ENCODE peak calls at places on chromosomes 2 and 18, in five cellular contexts. D is upper lobe of left lung; P is CD8-positive, alpha-beta T cell; X is heart right ventricle; I is astrocyte. V is an unnamed sample. For H3K9me3, the result is how much of the 10 kb centered on the place peaks cover.

GRCh38 chr2:98088261-98088660 is 1.3 kb downstream of the VWA3B start:
- DNase-seq in D (no peak), P (no peak), X (no peak), I (no peak), V (no peak)

GRCh38 chr2:216741223-216741593 is 45.9 kb upstream of the IGFBP5 start:
- DNase-seq in D (no peak), P (no peak), X (no peak), I (no peak), V (no peak)

GRCh38 chr2:7094113-7094760 is 177.0 kb downstream of the RNF144A start:
- DNase-seq in D (no peak), P (no peak), X (no peak), I (peak), V (no peak)

GRCh38 chr2:75808039-75808438 is 97.3 kb upstream of the GCFC2 start:
- DNase-seq in D (no peak), P (no peak), X (no peak), I (no peak), V (no peak)

GRCh38 chr2:233459426-233459825 is 105.1 kb downstream of the DGKD start:
- DNase-seq in D (peak), P (no peak), X (no peak), I (no peak), V (no peak)

GRCh38 chr2:84703831-84704230 is 177.1 kb downstream of the TRABD2A start:
- DNase-seq in D (no peak), P (no peak), X (no peak), I (no peak), V (no peak)

GRCh38 chr2:62643100-62643471 is 62.4 kb upstream of the EHBP1 start:
- DNase-seq in D (no peak), P (no peak), X (no peak), I (no peak), V (no peak)

GRCh38 chr2:134273240-134273983 is 19.5 kb downstream of the MGAT5 start:
- DNase-seq in D (no peak), P (no peak), X (no peak), I (no peak), V (no peak)

GRCh38 chr18:37253424-37254255 is 312.0 kb downstream of the CELF4 start:
- DNase-seq in D (peak), P (no peak), X (peak), I (no peak), V (peak)

GRCh38 chr2:11676640-11677039 is 6.6 kb upstream of the NTSR2 start:
- DNase-seq in D (peak), P (no peak), X (no peak), I (no peak), V (peak)

GRCh38 chr2:96962567-96963203 is 23.7 kb downstream of the FAM178B start:
- DNase-seq in D (no peak), P (peak), X (no peak), I (no peak), V (peak)

GRCh38 chr2:59882822-59883221 is 670.6 kb downstream of the BCL11A start:
- DNase-seq in D (no peak), P (no peak), X (no peak), I (no peak), V (no peak)

GRCh38 chr2:212208467-212208866 is 330.1 kb downstream of the ERBB4 start:
- DNase-seq in D (no peak), P (no peak), X (no peak), I (no peak), V (no peak)

GRCh38 chr2:42568431-42569115 is at the start of gene MTA3:
- DNase-seq in D (peak), P (peak), X (peak), I (no peak), V (peak)

GRCh38 chr2:212777020-212777491 is 238.5 kb upstream of the ERBB4 start:
- DNase-seq in D (no peak), P (no peak), X (no peak), I (peak), V (no peak)

GRCh38 chr2:228938629-228939028 is 332.5 kb downstream of the PID1 start:
- DNase-seq in D (no peak), P (no peak), X (no peak), I (peak), V (no peak)

GRCh38 chr2:128422571-128422970 is 103.9 kb upstream of the HS6ST1 start:
- DNase-seq in D (no peak), P (no peak), X (no peak), I (peak), V (peak)

GRCh38 chr2:64945973-64946736 is 43.0 kb upstream of the SLC1A4 start:
- DNase-seq in D (peak), P (peak), X (peak), I (no peak), V (peak)

GRCh38 chr2:48768669-48769068 is 13.1 kb upstream of the LHCGR start:
- DNase-seq in D (no peak), P (no peak), X (no peak), I (no peak), V (no peak)

GRCh38 chr2:69253893-69254292 is 133.1 kb downstream of the GFPT1 start:
- DNase-seq in D (no peak), P (no peak), X (no peak), I (peak), V (no peak)

GRCh38 chr2:219810895-219811294 is 183.5 kb downstream of the SLC4A3 start:
- DNase-seq in D (no peak), P (no peak), X (no peak), I (no peak), V (no peak)

GRCh38 chr2:239200646-239201530 is 199.9 kb downstream of the HDAC4 start:
- DNase-seq in D (peak), P (no peak), X (no peak), I (no peak), V (peak)

GRCh38 chr2:239202343-239202742 is 198.5 kb downstream of the HDAC4 start:
- DNase-seq in D (peak), P (no peak), X (no peak), I (no peak), V (no peak)

GRCh38 chr2:239201884-239202283 is 198.9 kb downstream of the HDAC4 start:
- DNase-seq in D (no peak), P (no peak), X (no peak), I (no peak), V (no peak)

GRCh38 chr2:239202836-239203235 is 198.0 kb downstream of the HDAC4 start:
- DNase-seq in D (peak), P (no peak), X (no peak), I (no peak), V (no peak)

GRCh38 chr2:239201531-239201876 is 199.3 kb downstream of the HDAC4 start:
- DNase-seq in D (no peak), P (no peak), X (no peak), I (no peak), V (no peak)
- H3K4me3 ChIP-seq in D (no peak), P (no peak), X (no peak), I (no peak), V (no peak)

DNA sequence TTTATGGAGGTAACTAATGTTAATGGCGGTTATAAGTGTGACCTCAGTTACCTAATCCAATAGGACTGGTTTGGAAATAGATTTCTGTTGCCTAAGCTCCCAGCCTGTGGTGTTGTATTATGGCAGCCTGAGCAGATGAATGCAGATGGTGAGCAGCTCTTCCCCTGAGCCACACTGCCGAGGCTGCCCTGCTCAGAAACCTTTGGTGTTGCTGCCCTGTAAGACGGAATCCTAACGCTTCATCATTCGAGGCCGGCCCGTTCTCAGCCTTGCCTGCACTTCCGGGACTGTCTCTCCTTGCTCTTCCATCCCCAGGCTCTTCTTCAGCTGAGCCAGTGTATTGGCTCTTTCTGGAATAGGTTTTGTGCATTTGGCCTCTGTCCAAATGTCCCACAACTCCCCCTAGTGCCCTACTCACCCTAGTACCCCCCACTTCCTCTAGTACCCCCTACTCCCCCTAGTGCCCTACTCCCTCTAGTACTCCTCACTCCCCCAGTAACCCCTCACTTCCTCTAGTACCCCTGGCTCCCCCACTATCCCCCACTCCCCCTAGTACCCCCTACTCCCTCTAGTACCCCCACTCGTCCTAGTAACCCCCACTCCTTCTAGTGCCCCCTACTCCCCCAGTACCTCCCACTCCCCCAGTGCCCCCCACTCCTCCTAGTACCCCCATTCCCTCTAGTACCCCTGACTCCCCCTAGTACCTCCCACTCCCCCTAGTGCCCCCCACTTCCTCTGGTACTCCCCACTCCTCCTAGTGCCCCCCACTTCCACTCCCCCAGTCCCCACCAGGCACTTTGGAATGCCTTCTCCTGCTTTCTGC is 106.0 kb upstream of the TAF1B start:
- DNase-seq in D (no peak), P (no peak), X (no peak), I (no peak), V (no peak)
- TF ChIP-seq CTCF in D (no peak), P (no peak), X (no peak), I (no peak), V (no peak)

GRCh38 chr2:52597361-52597760 is 1170.2 kb upstream of the CHAC2 start:
- DNase-seq in D (no peak), P (no peak), X (no peak), I (peak), V (no peak)
- H3K9me3 ChIP-seq in D (under half), P (under half), X (under half), I (under half), V (under half)

GRCh38 chr2:148509703-148510036 is 134.9 kb upstream of the EPC2 start:
- DNase-seq in D (no peak), P (no peak), X (no peak), I (no peak), V (no peak)
- H3K4me3 ChIP-seq in D (peak), P (peak), X (peak), I (no peak), V (no peak)